ENCODE peak calls at places on chromosomes 1 and 21, in six cellular contexts. F, S, R, K, H and M are unnamed samples.

GRCh38 chr1:17348593-17349234 is 23.3 kb upstream of the PADI6 start:
- DNase-seq in F (no peak), S (no peak), R (no peak), K (no peak), H (no peak), M (no peak)

GRCh38 chr21:28439852-28440251 is 552.8 kb downstream of the LTN1 start:
- DNase-seq in F (no peak), S (no peak), R (no peak), K (no peak), H (no peak), M (peak)

GRCh38 chr1:172976222-172977041 is 74.3 kb downstream of the TNFSF18 start:
- DNase-seq in F (no peak), S (no peak), R (peak), K (no peak), H (peak), M (no peak)

GRCh38 chr1:5572794-5573193 is 419.4 kb downstream of the NPHP4 start:
- DNase-seq in F (no peak), S (no peak), R (no peak), K (no peak), H (no peak), M (no peak)

GRCh38 chr1:150507912-150508864 is at the start of gene ECM1:
- DNase-seq in F (no peak), S (peak), R (peak), K (peak), H (no peak), M (peak)

GRCh38 chr1:50110656-50111055 is 1.9 kb downstream of the ELAVL4 start:
- DNase-seq in F (no peak), S (no peak), R (peak), K (no peak), H (no peak), M (no peak)

GRCh38 chr1:97999320-97999719 is 78.5 kb upstream of the DPYD start:
- DNase-seq in F (no peak), S (no peak), R (no peak), K (no peak), H (no peak), M (no peak)

GRCh38 chr1:24720152-24720551 is 25.1 kb upstream of the CLIC4 start:
- DNase-seq in F (peak), S (peak), R (peak), K (peak), H (no peak), M (peak)

GRCh38 chr1:117612517-117613248 is 6.8 kb downstream of the TENT5C start:
- DNase-seq in F (no peak), S (peak), R (no peak), K (peak), H (no peak), M (no peak)

GRCh38 chr1:203632941-203633340 is 6.3 kb downstream of the ATP2B4 start:
- DNase-seq in F (no peak), S (no peak), R (no peak), K (no peak), H (no peak), M (no peak)

GRCh38 chr21:32096411-32096810 is 182.4 kb downstream of the MIS18A start:
- DNase-seq in F (no peak), S (no peak), R (no peak), K (peak), H (no peak), M (no peak)

GRCh38 chr1:88080875-88081274 is 603.2 kb upstream of the PKN2 start:
- DNase-seq in F (no peak), S (no peak), R (no peak), K (no peak), H (no peak), M (no peak)

GRCh38 chr1:156160744-156161181 is 7.4 kb downstream of the SEMA4A start:
- DNase-seq in F (peak), S (peak), R (peak), K (peak), H (peak), M (peak)

GRCh38 chr1:19062258-19063029 is 106.0 kb upstream of the IFFO2 start:
- DNase-seq in F (no peak), S (no peak), R (no peak), K (peak), H (no peak), M (no peak)

GRCh38 chr1:200168926-200169325 is 141.4 kb downstream of the NR5A2 start:
- DNase-seq in F (no peak), S (no peak), R (no peak), K (no peak), H (no peak), M (no peak)

GRCh38 chr1:200162861-200163260 is 135.4 kb downstream of the NR5A2 start:
- DNase-seq in F (no peak), S (no peak), R (no peak), K (no peak), H (no peak), M (no peak)

GRCh38 chr1:200161801-200162200 is 134.3 kb downstream of the NR5A2 start:
- DNase-seq in F (no peak), S (no peak), R (no peak), K (no peak), H (no peak), M (no peak)

GRCh38 chr1:200162258-200162657 is 134.7 kb downstream of the NR5A2 start:
- DNase-seq in F (no peak), S (no peak), R (no peak), K (no peak), H (no peak), M (no peak)

DNA sequence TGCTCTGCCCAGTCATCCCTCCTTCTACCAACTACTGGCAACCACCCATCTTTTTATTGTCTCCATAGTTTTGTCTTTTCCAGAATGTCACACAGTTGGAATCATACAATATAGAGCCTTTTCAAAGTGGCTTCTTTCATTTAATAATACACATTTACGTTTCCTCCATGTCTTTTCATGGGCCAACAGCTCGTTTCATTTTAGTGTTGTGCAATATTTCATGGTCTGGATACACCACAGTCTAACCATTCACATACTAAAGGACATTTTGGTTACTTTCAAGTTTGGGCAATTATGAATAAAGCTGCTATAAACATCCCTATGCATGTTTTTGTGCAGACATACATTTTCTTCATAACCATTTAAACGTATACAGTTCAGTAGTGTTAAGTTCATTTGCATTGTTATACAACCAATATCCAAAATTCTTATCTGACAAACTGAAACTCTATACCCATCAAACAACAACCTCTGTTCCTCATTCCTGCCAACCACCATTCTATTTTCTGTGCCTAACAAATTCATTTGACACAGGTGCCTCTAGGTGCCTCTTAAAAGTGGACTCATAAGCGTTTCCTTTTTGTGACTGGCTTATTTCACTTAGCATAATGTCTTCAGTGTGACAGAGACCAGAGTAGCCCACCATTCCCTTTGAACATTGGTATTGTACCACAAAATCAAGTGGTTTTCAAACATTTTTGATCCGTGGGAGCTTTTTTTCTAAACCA is 138.1 kb downstream of the NR5A2 start:
- DNase-seq in F (no peak), S (no peak), R (no peak), K (no peak), H (no peak), M (no peak)
- TF ChIP-seq POLR2A in F (no peak), S (no peak), R (no peak), K (no peak), H (no peak), M (no peak)

GRCh38 chr1:45687014-45687752 is 798 bp upstream of the TMEM69 start:
- DNase-seq in F (peak), S (peak), R (peak), K (peak), H (peak), M (peak)
- TF ChIP-seq POLR2A in F (peak), S (peak), R (peak), K (peak), H (peak), M (peak)

DNA sequence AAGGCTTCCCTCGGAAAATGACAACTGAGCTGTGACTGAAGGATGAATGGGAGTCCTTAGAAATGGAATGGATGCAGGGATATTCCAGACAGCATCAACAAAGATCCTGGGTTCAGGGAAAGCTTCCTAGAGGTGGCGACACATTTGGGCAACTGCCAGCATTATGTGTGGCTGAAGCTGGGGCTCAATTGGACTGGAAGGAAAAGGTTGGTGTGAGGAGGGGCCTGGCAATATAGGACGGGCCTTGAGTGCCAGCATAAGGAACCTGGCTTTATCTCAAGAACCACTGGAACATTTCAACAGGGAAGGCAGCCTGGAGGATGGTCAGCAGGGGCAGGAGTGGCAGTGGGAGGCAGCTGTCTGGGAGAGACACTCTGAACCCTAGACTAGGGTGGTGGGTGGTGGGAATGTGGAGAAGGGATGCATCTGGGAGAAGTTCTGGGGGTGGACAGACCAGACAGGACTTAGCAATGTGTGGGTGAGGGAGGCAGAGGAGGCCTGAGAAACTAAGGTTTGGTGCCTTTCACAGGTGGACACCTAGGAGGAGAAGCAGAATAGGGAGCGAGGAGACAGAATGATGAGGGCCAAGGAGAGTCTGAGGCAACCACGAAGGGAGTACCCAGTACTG is 3.5 kb downstream of the SH3BGRL3 start:
- DNase-seq in F (no peak), S (no peak), R (no peak), K (no peak), H (no peak), M (no peak)
- TF ChIP-seq POLR2A in F (no peak), S (no peak), R (no peak), K (peak), H (no peak), M (no peak)

GRCh38 chr1:70354332-70355110 is at the start of gene ANKRD13C:
- DNase-seq in F (peak), S (peak), R (peak), K (peak), H (peak), M (peak)
- TF ChIP-seq POLR2A in F (peak), S (peak), R (peak), K (peak), H (peak), M (peak)